ENCODE peak calls at places on chromosome 1, in nine cellular contexts. R is nephron progenitor cell; Q is NCI-H460; M is NCI-H1092; D is neuronal stem cell; S is stimulated activated CD8-positive, alpha-beta memory T cell treated with anti-CD3 and anti-CD28 coated beads, Interleukin-2, amount 100 ng/mL, for 1 hour; H is memory B cell; O is T-helper 17 cell; X is globus pallidus. U is an unnamed sample.

GRCh38 chr1:79353224-79353623 is 346.7 kb upstream of the ADGRL4 start:
- DNase-seq in R (peak; percentile 15), Q (peak; percentile 38), M (no peak), D (no peak), S (no peak), H (no peak), O (no peak), X (peak; percentile 28), U (no peak)

GRCh38 chr1:203769505-203770343 is 4.7 kb downstream of the LAX1 start:
- DNase-seq in R (peak; percentile 7), Q (peak; percentile 36), M (peak; percentile 45), D (no peak), S (no peak), H (no peak), O (no peak), X (peak; percentile 22), U (peak; percentile 74)

GRCh38 chr1:6569033-6569432 is 10.8 kb upstream of the ZBTB48 start:
- DNase-seq in R (no peak), Q (no peak), M (no peak), D (no peak), S (no peak), H (no peak), O (no peak), X (no peak), U (no peak)

GRCh38 chr1:244104309-244105060 is 53.4 kb downstream of the ZBTB18 start:
- DNase-seq in R (no peak), Q (no peak), M (no peak), D (no peak), S (no peak), H (no peak), O (no peak), X (no peak), U (no peak)

GRCh38 chr1:205858141-205858961 is 8.4 kb upstream of the PM20D1 start:
- DNase-seq in R (no peak), Q (no peak), M (no peak), D (no peak), S (no peak), H (no peak), O (no peak), X (no peak), U (no peak)

GRCh38 chr1:108000620-108001105 is 35.7 kb upstream of the VAV3 start:
- DNase-seq in R (no peak), Q (no peak), M (peak; percentile 63), D (no peak), S (no peak), H (no peak), O (no peak), X (no peak), U (peak; percentile 87)

GRCh38 chr1:177053648-177054047 is 110.9 kb downstream of the ASTN1 start:
- DNase-seq in R (no peak), Q (no peak), M (peak; percentile 71), D (no peak), S (no peak), H (no peak), O (no peak), X (no peak), U (no peak)

GRCh38 chr1:6727535-6727934 is 25.9 kb upstream of the DNAJC11 start:
- DNase-seq in R (peak; percentile 74), Q (peak; percentile 36), M (peak; percentile 36), D (peak; percentile 62), S (peak; percentile 37), H (peak; percentile 66), O (peak; percentile 44), X (peak; percentile 51), U (peak; percentile 75)

GRCh38 chr1:112461200-112461871 is 47.4 kb upstream of the WNT2B start:
- DNase-seq in R (no peak), Q (no peak), M (no peak), D (no peak), S (no peak), H (no peak), O (no peak), X (no peak), U (no peak)

GRCh38 chr1:113887776-113888175 is 395 bp upstream of the BCL2L15 start:
- DNase-seq in R (no peak), Q (no peak), M (no peak), D (no peak), S (no peak), H (no peak), O (no peak), X (no peak), U (no peak)

GRCh38 chr1:31064115-31064514 is 1.4 kb downstream of the PUM1 start:
- DNase-seq in R (no peak), Q (no peak), M (no peak), D (no peak), S (no peak), H (no peak), O (no peak), X (peak; percentile 15), U (no peak)

GRCh38 chr1:96520542-96520941 is 201.0 kb upstream of the PTBP2 start:
- DNase-seq in R (peak; percentile 11), Q (no peak), M (no peak), D (peak; percentile 32), S (no peak), H (no peak), O (no peak), X (peak; percentile 16), U (peak; percentile 36)

GRCh38 chr1:100866901-100867206 is 27.8 kb downstream of the EXTL2 start:
- DNase-seq in R (no peak), Q (no peak), M (no peak), D (no peak), S (no peak), H (no peak), O (no peak), X (no peak), U (no peak)

GRCh38 chr1:110053557-110054428 is 16.7 kb downstream of the ALX3 start:
- DNase-seq in R (peak; percentile 88), Q (peak; percentile 43), M (peak; percentile 11), D (peak; percentile 55), S (peak; percentile 40), H (peak; percentile 74), O (peak; percentile 57), X (peak; percentile 47), U (peak; percentile 87)